ENCODE peak calls at places on chromosome 22, in seven cellular contexts. One of them, this sample, is unnamed.

GRCh38 chr22:29912141-29912540 is 29.2 kb downstream of the MTMR3 start:
- DNase-seq in coronary artery: no peak
- DNase-seq in cardiac fibroblast: no peak
- DNase-seq in tibial nerve: no peak
- DNase-seq in T-helper 9 cell: no peak
- DNase-seq in neuronal stem cell: no peak
- DNase-seq in lower leg skin: no peak
- DNase-seq in this sample: no peak

GRCh38 chr22:24392218-24392931 is 35.0 kb upstream of the ADORA2A start:
- DNase-seq in T-helper 9 cell: no peak
- DNase-seq in tibial nerve: no peak
- DNase-seq in coronary artery: no peak
- DNase-seq in lower leg skin: no peak
- DNase-seq in cardiac fibroblast: no peak
- DNase-seq in neuronal stem cell: no peak
- DNase-seq in this sample: no peak

GRCh38 chr22:50361222-50361621 is 18.1 kb downstream of the PPP6R2 start:
- DNase-seq in T-helper 9 cell: no peak
- DNase-seq in coronary artery: no peak
- DNase-seq in tibial nerve: no peak
- DNase-seq in neuronal stem cell: no peak
- DNase-seq in lower leg skin: no peak
- DNase-seq in cardiac fibroblast: no peak
- DNase-seq in this sample: no peak

GRCh38 chr22:44145544-44145943 is 35.2 kb upstream of the PARVG start:
- DNase-seq in neuronal stem cell: no peak
- DNase-seq in tibial nerve: no peak
- DNase-seq in T-helper 9 cell: no peak
- DNase-seq in cardiac fibroblast: no peak
- DNase-seq in coronary artery: no peak
- DNase-seq in lower leg skin: no peak
- DNase-seq in this sample: no peak

GRCh38 chr22:30634477-30635233 is 926 bp upstream of the SLC35E4 start:
- DNase-seq in coronary artery: peak
- DNase-seq in tibial nerve: peak
- DNase-seq in T-helper 9 cell: peak
- DNase-seq in neuronal stem cell: peak
- DNase-seq in lower leg skin: peak
- DNase-seq in cardiac fibroblast: peak
- DNase-seq in this sample: peak

GRCh38 chr22:24683671-24684070 is 80.7 kb downstream of the GGT1 start:
- DNase-seq in neuronal stem cell: no peak
- DNase-seq in T-helper 9 cell: no peak
- DNase-seq in cardiac fibroblast: peak
- DNase-seq in lower leg skin: no peak
- DNase-seq in coronary artery: no peak
- DNase-seq in tibial nerve: no peak
- DNase-seq in this sample: no peak

GRCh38 chr22:47196493-47196849 is 434.0 kb downstream of the TBC1D22A start:
- DNase-seq in coronary artery: no peak
- DNase-seq in neuronal stem cell: no peak
- DNase-seq in cardiac fibroblast: no peak
- DNase-seq in T-helper 9 cell: no peak
- DNase-seq in tibial nerve: no peak
- DNase-seq in lower leg skin: no peak
- DNase-seq in this sample: no peak

GRCh38 chr22:46547883-46548244 is 10.4 kb upstream of the CELSR1 start:
- DNase-seq in T-helper 9 cell: no peak
- DNase-seq in coronary artery: no peak
- DNase-seq in lower leg skin: peak
- DNase-seq in neuronal stem cell: no peak
- DNase-seq in tibial nerve: peak
- DNase-seq in cardiac fibroblast: peak
- DNase-seq in this sample: no peak

GRCh38 chr22:37146507-37147180 is 3.1 kb downstream of the IL2RB start:
- DNase-seq in T-helper 9 cell: no peak
- DNase-seq in lower leg skin: no peak
- DNase-seq in coronary artery: no peak
- DNase-seq in tibial nerve: no peak
- DNase-seq in neuronal stem cell: no peak
- DNase-seq in cardiac fibroblast: no peak
- DNase-seq in this sample: no peak

GRCh38 chr22:39514373-39514973 is 5.9 kb upstream of the ATF4 start:
- DNase-seq in neuronal stem cell: no peak
- DNase-seq in cardiac fibroblast: peak
- DNase-seq in tibial nerve: peak
- DNase-seq in lower leg skin: no peak
- DNase-seq in coronary artery: peak
- DNase-seq in T-helper 9 cell: peak
- DNase-seq in this sample: no peak

GRCh38 chr22:31846161-31847115 is 92.6 kb downstream of the DEPDC5 start:
- DNase-seq in cardiac fibroblast: peak
- DNase-seq in T-helper 9 cell: no peak
- DNase-seq in coronary artery: no peak
- DNase-seq in tibial nerve: no peak
- DNase-seq in lower leg skin: no peak
- DNase-seq in neuronal stem cell: no peak
- DNase-seq in this sample: no peak

GRCh38 chr22:44024288-44024908 is at the start of gene PARVB:
- DNase-seq in tibial nerve: no peak
- DNase-seq in lower leg skin: no peak
- DNase-seq in T-helper 9 cell: no peak
- DNase-seq in neuronal stem cell: no peak
- DNase-seq in cardiac fibroblast: peak
- DNase-seq in coronary artery: no peak
- DNase-seq in this sample: no peak

GRCh38 chr22:27241430-27242110 is 560.0 kb downstream of the MN1 start:
- DNase-seq in lower leg skin: no peak
- DNase-seq in coronary artery: peak
- DNase-seq in tibial nerve: no peak
- DNase-seq in neuronal stem cell: no peak
- DNase-seq in cardiac fibroblast: no peak
- DNase-seq in T-helper 9 cell: no peak
- DNase-seq in this sample: no peak

GRCh38 chr22:37199103-37199838 is 11.2 kb upstream of the C1QTNF6 start:
- DNase-seq in tibial nerve: peak
- DNase-seq in coronary artery: peak
- DNase-seq in neuronal stem cell: peak
- DNase-seq in T-helper 9 cell: peak
- DNase-seq in lower leg skin: peak
- DNase-seq in cardiac fibroblast: peak
- DNase-seq in this sample: peak

GRCh38 chr22:48754611-48755331 is 1072.9 kb downstream of the BRD1 start:
- DNase-seq in tibial nerve: no peak
- DNase-seq in T-helper 9 cell: no peak
- DNase-seq in lower leg skin: no peak
- DNase-seq in neuronal stem cell: no peak
- DNase-seq in cardiac fibroblast: no peak
- DNase-seq in coronary artery: peak
- DNase-seq in this sample: no peak

GRCh38 chr22:43014062-43014875 is 680 bp downstream of the PACSIN2 start:
- DNase-seq in T-helper 9 cell: peak
- DNase-seq in tibial nerve: no peak
- DNase-seq in neuronal stem cell: peak
- DNase-seq in cardiac fibroblast: no peak
- DNase-seq in lower leg skin: no peak
- DNase-seq in coronary artery: no peak
- DNase-seq in this sample: no peak

GRCh38 chr22:26762503-26763170 is 105.2 kb downstream of the MIAT start:
- DNase-seq in lower leg skin: no peak
- DNase-seq in tibial nerve: no peak
- DNase-seq in cardiac fibroblast: no peak
- DNase-seq in neuronal stem cell: no peak
- DNase-seq in coronary artery: no peak
- DNase-seq in T-helper 9 cell: no peak
- DNase-seq in this sample: no peak

GRCh38 chr22:34319346-34319745 is 399.1 kb upstream of the LARGE1 start:
- DNase-seq in cardiac fibroblast: no peak
- DNase-seq in coronary artery: no peak
- DNase-seq in lower leg skin: no peak
- DNase-seq in T-helper 9 cell: no peak
- DNase-seq in tibial nerve: no peak
- DNase-seq in neuronal stem cell: no peak
- DNase-seq in this sample: no peak

GRCh38 chr22:23394525-23395326 is 185.4 kb downstream of the IGLL1 start:
- DNase-seq in T-helper 9 cell: no peak
- DNase-seq in lower leg skin: no peak
- DNase-seq in coronary artery: no peak
- DNase-seq in tibial nerve: no peak
- DNase-seq in neuronal stem cell: no peak
- DNase-seq in cardiac fibroblast: no peak
- DNase-seq in this sample: no peak

GRCh38 chr22:47716890-47717615 is 954.6 kb downstream of the TBC1D22A start:
- DNase-seq in coronary artery: no peak
- DNase-seq in lower leg skin: no peak
- DNase-seq in cardiac fibroblast: no peak
- DNase-seq in tibial nerve: no peak
- DNase-seq in neuronal stem cell: no peak
- DNase-seq in T-helper 9 cell: no peak
- DNase-seq in this sample: no peak

GRCh38 chr22:28894320-28894719 is 10.9 kb downstream of the ZNRF3 start:
- DNase-seq in lower leg skin: no peak
- DNase-seq in neuronal stem cell: no peak
- DNase-seq in cardiac fibroblast: no peak
- DNase-seq in coronary artery: no peak
- DNase-seq in T-helper 9 cell: no peak
- DNase-seq in tibial nerve: no peak
- DNase-seq in this sample: no peak